ENCODE peak calls at places on chromosomes 5 and 9, in five cellular contexts. One of them, this sample, is unnamed.
A peak's percentile ranks its signal among the peaks of the same experiment; 100 is the strongest.

GRCh38 chr5:65961644-65962043 is 35.3 kb downstream of the ERBIN start:
- DNase-seq in H1: no peak
- DNase-seq in NT2/D1: no peak
- DNase-seq in HepG2: no peak
- DNase-seq in GM12878: peak; percentile 48
- DNase-seq in this sample: no peak

GRCh38 chr5:125044491-125045282 is 298.2 kb upstream of the ZNF608 start:
- DNase-seq in H1: no peak
- DNase-seq in NT2/D1: no peak
- DNase-seq in HepG2: no peak
- DNase-seq in GM12878: no peak
- DNase-seq in this sample: no peak

GRCh38 chr5:120985526-120985925 is 521.4 kb downstream of the PRR16 start:
- DNase-seq in H1: no peak
- DNase-seq in NT2/D1: no peak
- DNase-seq in HepG2: peak; percentile 9
- DNase-seq in GM12878: no peak
- DNase-seq in this sample: no peak

GRCh38 chr5:179219661-179220620 is 125.3 kb downstream of the ADAMTS2 start:
- DNase-seq in H1: no peak
- DNase-seq in NT2/D1: no peak
- DNase-seq in HepG2: no peak
- DNase-seq in GM12878: no peak
- DNase-seq in this sample: no peak

GRCh38 chr9:93960221-93960970 is 5.2 kb upstream of the BARX1 start:
- DNase-seq in H1: peak; percentile 72
- DNase-seq in NT2/D1: no peak
- DNase-seq in HepG2: no peak
- DNase-seq in GM12878: no peak
- DNase-seq in this sample: no peak

GRCh38 chr9:14652729-14653377 is 40.4 kb downstream of the ZDHHC21 start:
- DNase-seq in H1: no peak
- DNase-seq in NT2/D1: peak; percentile 32
- DNase-seq in HepG2: peak; percentile 70
- DNase-seq in GM12878: no peak
- DNase-seq in this sample: peak; percentile 3

GRCh38 chr5:36052542-36052941 is 14.1 kb downstream of the UGT3A2 start:
- DNase-seq in H1: no peak
- DNase-seq in NT2/D1: no peak
- DNase-seq in HepG2: no peak
- DNase-seq in GM12878: no peak
- DNase-seq in this sample: no peak

GRCh38 chr5:83472508-83473343 is 1.2 kb downstream of the VCAN start:
- DNase-seq in H1: peak; percentile 71
- DNase-seq in NT2/D1: no peak
- DNase-seq in HepG2: no peak
- DNase-seq in GM12878: no peak
- DNase-seq in this sample: peak; percentile 30

GRCh38 chr5:56494300-56494704 is 261.2 kb upstream of the ANKRD55 start:
- DNase-seq in H1: no peak
- DNase-seq in NT2/D1: no peak
- DNase-seq in HepG2: no peak
- DNase-seq in GM12878: no peak
- DNase-seq in this sample: no peak

GRCh38 chr5:96528262-96528661 is 95.2 kb upstream of the PCSK1 start:
- DNase-seq in H1: no peak
- DNase-seq in NT2/D1: no peak
- DNase-seq in HepG2: no peak
- DNase-seq in GM12878: no peak
- DNase-seq in this sample: no peak
- TF ChIP-seq SUZ12 in H1: no peak
- TF ChIP-seq SUZ12 in NT2/D1: no peak
- TF ChIP-seq SUZ12 in HepG2: no peak
- TF ChIP-seq SUZ12 in GM12878: no peak
- TF ChIP-seq SUZ12 in this sample: no peak

GRCh38 chr9:91334053-91334452 is 27.7 kb downstream of the AUH start:
- DNase-seq in H1: no peak
- DNase-seq in NT2/D1: no peak
- DNase-seq in HepG2: no peak
- DNase-seq in GM12878: no peak
- DNase-seq in this sample: peak; percentile 6

GRCh38 chr9:91331849-91332248 is 29.9 kb downstream of the AUH start:
- DNase-seq in H1: no peak
- DNase-seq in NT2/D1: no peak
- DNase-seq in HepG2: no peak
- DNase-seq in GM12878: no peak
- DNase-seq in this sample: no peak

GRCh38 chr9:91328186-91328585 is 33.5 kb downstream of the AUH start:
- DNase-seq in H1: no peak
- DNase-seq in NT2/D1: no peak
- DNase-seq in HepG2: no peak
- DNase-seq in GM12878: no peak
- DNase-seq in this sample: no peak

DNA sequence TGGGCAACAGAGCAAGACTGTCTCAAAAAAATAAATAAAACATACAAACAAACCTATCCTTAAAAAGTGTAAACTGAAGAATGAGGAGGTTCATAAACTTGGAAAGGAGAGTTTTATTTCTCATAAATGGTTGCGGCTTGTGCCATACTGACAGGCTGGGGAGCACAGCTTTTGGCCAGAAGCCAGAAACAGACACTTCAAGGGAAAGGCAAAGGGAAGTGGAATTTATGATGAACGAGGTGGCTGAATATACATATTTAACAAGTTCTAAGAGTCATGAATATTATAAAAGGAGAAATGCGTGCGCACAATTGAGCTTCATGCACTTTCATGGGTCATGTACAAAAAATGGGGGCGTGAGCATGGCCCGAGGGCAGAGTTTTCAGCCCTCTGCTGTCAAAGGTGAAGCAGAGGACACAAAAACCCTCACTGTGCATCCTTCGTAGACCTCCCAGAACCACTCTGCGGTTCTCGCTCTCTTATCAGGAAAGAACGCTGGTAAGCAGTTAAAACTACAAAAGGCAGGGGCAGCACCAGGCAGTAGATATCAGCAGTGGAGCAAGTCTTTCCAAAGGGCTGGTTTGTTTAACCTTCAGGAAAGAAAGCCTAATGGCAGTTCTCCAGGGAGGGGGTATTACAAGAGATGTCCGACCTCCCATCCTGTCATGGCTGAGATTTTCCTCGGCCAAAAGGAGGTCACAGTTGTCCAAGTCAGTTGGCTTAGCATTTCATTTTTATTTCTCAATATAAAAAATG is 29.1 kb downstream of the AUH start:
- DNase-seq in H1: no peak
- DNase-seq in NT2/D1: no peak
- DNase-seq in HepG2: no peak
- DNase-seq in GM12878: no peak
- DNase-seq in this sample: no peak
- TF ChIP-seq SUZ12 in H1: no peak
- TF ChIP-seq SUZ12 in NT2/D1: no peak
- TF ChIP-seq SUZ12 in HepG2: no peak
- TF ChIP-seq SUZ12 in GM12878: no peak
- TF ChIP-seq SUZ12 in this sample: no peak

GRCh38 chr9:103287361-103287760 is 292.2 kb downstream of the CYLC2 start:
- DNase-seq in H1: no peak
- DNase-seq in NT2/D1: no peak
- DNase-seq in HepG2: no peak
- DNase-seq in GM12878: no peak
- DNase-seq in this sample: no peak
- TF ChIP-seq SUZ12 in H1: no peak
- TF ChIP-seq SUZ12 in NT2/D1: no peak
- TF ChIP-seq SUZ12 in HepG2: no peak
- TF ChIP-seq SUZ12 in GM12878: no peak
- TF ChIP-seq SUZ12 in this sample: no peak

GRCh38 chr9:130755377-130756007 is 61.9 kb downstream of the EXOSC2 start:
- DNase-seq in H1: no peak
- DNase-seq in NT2/D1: no peak
- DNase-seq in HepG2: no peak
- DNase-seq in GM12878: no peak
- DNase-seq in this sample: no peak
- TF ChIP-seq SUZ12 in H1: no peak
- TF ChIP-seq SUZ12 in NT2/D1: no peak
- TF ChIP-seq SUZ12 in HepG2: no peak
- TF ChIP-seq SUZ12 in GM12878: no peak
- TF ChIP-seq SUZ12 in this sample: no peak